ENCODE peak calls at places on chromosomes 3 and 15, in four cellular contexts. N is K562, G is GM12878, O is H1. I is an unnamed sample.

GRCh38 chr15:68231102-68231818 is 1.7 kb upstream of the CLN6 start:
- DNase-seq in N (no peak), G (no peak), O (no peak), I (no peak)

GRCh38 chr3:39260957-39261356 is 18.9 kb downstream of the CX3CR1 start:
- DNase-seq in N (peak; percentile 67), G (peak; percentile 27), O (no peak), I (peak; percentile 18)

GRCh38 chr15:85047271-85047948 is 65.8 kb downstream of the PDE8A start:
- DNase-seq in N (peak; percentile 26), G (no peak), O (no peak), I (no peak)

GRCh38 chr3:170565495-170565894 is 20.4 kb downstream of the SLC7A14 start:
- DNase-seq in N (no peak), G (no peak), O (no peak), I (no peak)

GRCh38 chr3:150293401-150294001 is 114.6 kb upstream of the TSC22D2 start:
- DNase-seq in N (no peak), G (no peak), O (no peak), I (no peak)

GRCh38 chr15:67433495-67434099 is 87.3 kb upstream of the C15orf61 start:
- DNase-seq in N (peak; percentile 64), G (peak; percentile 15), O (peak; percentile 7), I (peak; percentile 27)

GRCh38 chr3:45657853-45658252 is 31.3 kb upstream of the SACM1L start:
- DNase-seq in N (no peak), G (peak; percentile 75), O (no peak), I (no peak)

GRCh38 chr3:134330895-134331810 is 43.1 kb downstream of the AMOTL2 start:
- DNase-seq in N (no peak), G (no peak), O (no peak), I (no peak)

GRCh38 chr3:11989383-11990050 is 14.7 kb upstream of the SYN2 start:
- DNase-seq in N (peak; percentile 52), G (no peak), O (no peak), I (no peak)

GRCh38 chr3:2770451-2770850 is 339.7 kb downstream of the IL5RA start:
- DNase-seq in N (no peak), G (no peak), O (no peak), I (no peak)

GRCh38 chr3:134052370-134052769 is 22.6 kb upstream of the SLCO2A1 start:
- DNase-seq in N (no peak), G (no peak), O (no peak), I (no peak)

GRCh38 chr3:193593666-193594025 is 638 bp downstream of the OPA1 start:
- DNase-seq in N (peak; percentile 31), G (no peak), O (no peak), I (no peak)

GRCh38 chr3:150457996-150458395 is 49.9 kb downstream of the TSC22D2 start:
- DNase-seq in N (no peak), G (no peak), O (no peak), I (no peak)

GRCh38 chr3:102682761-102683160 is 247.9 kb downstream of the ZPLD1 start:
- DNase-seq in N (no peak), G (no peak), O (no peak), I (no peak)

GRCh38 chr15:81314378-81314777 is 9.6 kb downstream of the STARD5 start:
- DNase-seq in N (no peak), G (no peak), O (no peak), I (no peak)

GRCh38 chr3:157120071-157120892 is 39.7 kb downstream of the CCNL1 start:
- DNase-seq in N (no peak), G (no peak), O (no peak), I (no peak)

GRCh38 chr3:114152519-114153151 is 26.2 kb downstream of the DRD3 start:
- DNase-seq in N (peak; percentile 61), G (peak; percentile 33), O (peak; percentile 93), I (peak; percentile 68)

GRCh38 chr3:66463054-66463631 is 37.7 kb downstream of the LRIG1 start:
- DNase-seq in N (no peak), G (no peak), O (no peak), I (no peak)

GRCh38 chr3:147356909-147357733 is 49.2 kb downstream of the ZIC4 start:
- DNase-seq in N (no peak), G (no peak), O (no peak), I (no peak)

GRCh38 chr3:196486263-196486662 is 17.3 kb downstream of the RNF168 start:
- DNase-seq in N (no peak), G (no peak), O (no peak), I (no peak)

GRCh38 chr15:100602822-100603393 is 519 bp downstream of the ASB7 start:
- DNase-seq in N (peak; percentile 34), G (peak; percentile 31), O (no peak), I (no peak)

DNA sequence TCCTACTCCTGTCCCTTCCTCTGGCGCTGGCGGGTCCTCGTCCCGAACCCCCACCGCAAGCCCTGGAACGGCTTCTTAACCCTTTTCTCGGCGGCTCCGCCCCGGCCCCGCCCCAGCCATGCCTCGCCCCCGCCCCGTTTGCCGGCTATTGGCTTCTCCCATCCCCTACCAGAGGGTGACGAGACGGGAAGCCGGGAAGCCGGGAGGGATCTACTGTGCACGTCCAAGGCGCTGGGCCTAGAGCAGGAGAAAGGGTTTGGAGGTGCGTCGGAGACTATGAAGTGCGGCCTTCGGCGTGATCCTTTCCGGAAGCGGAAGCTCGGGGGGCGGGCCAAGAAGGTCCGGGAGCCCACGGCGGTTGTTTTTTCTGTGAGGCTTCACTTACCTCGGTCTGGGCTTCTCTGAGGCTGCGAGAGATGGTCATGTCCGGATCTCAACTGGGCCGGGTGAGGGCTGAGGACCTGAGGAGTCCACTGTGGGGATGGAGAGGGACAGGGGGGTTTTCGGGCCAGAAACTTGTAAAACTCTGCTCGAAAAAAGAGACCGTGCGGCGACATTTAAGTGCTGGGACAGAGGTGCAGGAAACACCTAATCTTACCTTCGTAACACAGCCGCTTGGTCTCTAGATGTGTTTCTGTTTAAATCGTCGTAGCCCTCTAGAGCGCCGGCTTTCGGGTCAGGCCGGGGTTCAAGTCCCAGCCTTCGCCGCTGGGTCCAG is 21.4 kb downstream of the ROPN1B start:
- DNase-seq in N (peak; percentile 50), G (peak; percentile 4), O (peak; percentile 75), I (peak; percentile 73)
- TF ChIP-seq EGR1 in N (peak; percentile 11), G (no peak), O (no peak), I (no peak)

GRCh38 chr15:74958908-74959642 is 2.5 kb upstream of the RPP25 start:
- DNase-seq in N (no peak), G (no peak), O (no peak), I (no peak)
- H3K27ac ChIP-seq in N (no peak overlapping the region), G (no peak overlapping the region), O (no peak overlapping the region), I (peak overlapping the region; percentile 37)

GRCh38 chr15:76678766-76679165 is 226.4 kb downstream of the SCAPER start:
- DNase-seq in N (no peak), G (no peak), O (no peak), I (no peak)
- TF ChIP-seq EGR1 in N (no peak), G (no peak), O (no peak), I (no peak)

DNA sequence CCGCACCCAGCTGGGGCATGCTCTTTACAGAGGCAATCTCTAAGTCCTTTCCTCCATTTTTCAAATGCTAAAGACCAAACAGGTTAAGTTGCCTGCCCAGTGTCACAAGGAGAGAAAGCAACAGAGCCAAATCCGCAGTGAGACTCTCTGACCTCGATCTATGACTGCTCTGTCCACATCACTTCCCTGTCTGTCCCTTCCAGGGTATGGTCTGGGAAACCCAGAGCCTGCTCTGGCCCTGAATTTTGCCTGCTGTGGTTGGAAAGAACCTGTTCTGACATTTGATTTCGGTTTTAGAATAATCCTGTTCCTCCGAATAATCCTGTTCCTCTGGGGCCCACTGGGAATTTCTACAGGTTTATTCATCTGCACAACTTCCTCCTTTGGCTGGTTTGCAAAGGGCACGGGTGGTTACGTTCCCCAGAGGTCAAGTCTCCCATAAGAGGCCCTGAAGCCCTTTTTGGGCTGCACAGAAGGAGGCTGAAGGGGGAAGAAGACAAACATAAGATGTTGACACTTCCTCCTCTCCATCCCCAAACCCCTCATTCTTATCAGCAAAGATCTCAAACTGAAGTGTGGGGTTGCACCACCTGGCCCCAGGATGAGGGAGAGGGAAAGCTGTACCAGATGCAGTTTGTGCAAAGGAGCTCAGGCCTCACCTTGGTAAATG is 10.7 kb downstream of the LAMP3 start:
- DNase-seq in N (no peak), G (no peak), O (no peak), I (no peak)
- H3K27ac ChIP-seq in N (no peak overlapping the region), G (peak overlapping the region; percentile 2), O (no peak overlapping the region), I (no peak overlapping the region)

GRCh38 chr15:63008333-63009049 is 34.1 kb upstream of the TPM1 start:
- DNase-seq in N (no peak), G (no peak), O (no peak), I (no peak)
- TF ChIP-seq EGR1 in N (no peak), G (no peak), O (no peak), I (no peak)

GRCh38 chr3:159751141-159751540 is 237.5 kb upstream of the IL12A start:
- DNase-seq in N (no peak), G (no peak), O (no peak), I (no peak)

GRCh38 chr3:159751754-159752153 is 236.9 kb upstream of the IL12A start:
- DNase-seq in N (no peak), G (no peak), O (no peak), I (no peak)

GRCh38 chr3:159749406-159749805 is 239.2 kb upstream of the IL12A start:
- DNase-seq in N (no peak), G (no peak), O (no peak), I (no peak)

GRCh38 chr3:159748408-159748807 is 240.2 kb upstream of the IL12A start:
- DNase-seq in N (no peak), G (no peak), O (no peak), I (no peak)
- H3K27ac ChIP-seq in N (no peak overlapping the region), G (no peak overlapping the region), O (no peak overlapping the region), I (no peak overlapping the region)

DNA sequence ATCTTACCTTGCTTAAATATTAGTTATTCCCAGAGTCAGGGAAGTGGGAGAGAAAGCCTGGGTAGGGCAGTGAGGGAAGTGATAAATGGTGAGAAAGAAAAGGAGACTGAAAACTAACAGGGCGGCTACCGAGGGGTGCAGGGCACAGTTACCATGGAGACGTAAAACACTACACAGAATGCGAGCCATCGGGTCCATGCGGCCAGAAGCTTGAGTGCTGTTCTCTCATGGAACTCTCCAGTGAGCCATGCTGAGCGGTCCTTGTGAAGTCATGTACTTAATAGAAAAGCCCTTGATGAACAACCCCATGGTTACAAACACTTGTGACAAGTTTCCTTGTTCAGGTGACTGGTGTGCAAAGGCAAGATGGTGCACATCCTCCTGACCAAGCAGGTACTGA is 3.7 kb upstream of the PLA2G4F start:
- DNase-seq in N (no peak), G (no peak), O (no peak), I (no peak)
- TF ChIP-seq EGR1 in N (no peak), G (no peak), O (no peak), I (no peak)

GRCh38 chr15:83200589-83200988 is 7.0 kb downstream of the HDGFL3 start:
- DNase-seq in N (no peak), G (no peak), O (no peak), I (no peak)

GRCh38 chr15:83200162-83200561 is 7.5 kb downstream of the HDGFL3 start:
- DNase-seq in N (no peak), G (peak; percentile 55), O (no peak), I (no peak)

GRCh38 chr15:83198476-83198875 is 9.1 kb downstream of the HDGFL3 start:
- DNase-seq in N (no peak), G (no peak), O (no peak), I (no peak)

GRCh38 chr15:83203543-83203942 is 4.1 kb downstream of the HDGFL3 start:
- DNase-seq in N (no peak), G (no peak), O (no peak), I (no peak)

GRCh38 chr15:83199288-83199687 is 8.3 kb downstream of the HDGFL3 start:
- DNase-seq in N (no peak), G (peak; percentile 77), O (no peak), I (no peak)
- H3K27ac ChIP-seq in N (no peak overlapping the region), G (peak overlapping the region; percentile 94), O (no peak overlapping the region), I (no peak overlapping the region)

GRCh38 chr15:57866149-57866736 is 159.7 kb downstream of the POLR2M start:
- DNase-seq in N (peak; percentile 48), G (no peak), O (peak; percentile 38), I (peak; percentile 52)
- TF ChIP-seq EGR1 in N (no peak), G (no peak), O (no peak), I (no peak)

I was measured in HCT116.